ENCODE peak calls at places on chromosomes 7 and 10, in four cellular contexts. M, S, Q and N are unnamed samples.

GRCh38 chr10:92552310-92552709 is 21.6 kb downstream of the IDE start:
- DNase-seq in M (no peak), S (no peak), Q (no peak), N (peak; percentile 51)

GRCh38 chr7:137691566-137691965 is 155.2 kb downstream of the DGKI start:
- DNase-seq in M (no peak), S (no peak), Q (no peak), N (no peak)

GRCh38 chr7:134757938-134758337 is 21.5 kb upstream of the CALD1 start:
- DNase-seq in M (no peak), S (peak; percentile 78), Q (no peak), N (peak; percentile 38)

GRCh38 chr7:1681581-1681980 is 11.5 kb downstream of the ELFN1 start:
- DNase-seq in M (no peak), S (no peak), Q (no peak), N (no peak)

GRCh38 chr7:47648301-47648900 is 66.5 kb upstream of the TNS3 start:
- DNase-seq in M (no peak), S (peak; percentile 85), Q (no peak), N (no peak)

GRCh38 chr7:74042746-74043522 is 15.0 kb downstream of the ELN start:
- DNase-seq in M (no peak), S (no peak), Q (peak; percentile 64), N (peak; percentile 35)

GRCh38 chr10:132541129-132541528 is 3.5 kb downstream of the INPP5A start:
- DNase-seq in M (no peak), S (no peak), Q (no peak), N (no peak)

GRCh38 chr10:43228783-43229207 is 38.1 kb downstream of the RASGEF1A start:
- DNase-seq in M (no peak), S (no peak), Q (peak; percentile 3), N (peak; percentile 77)

GRCh38 chr10:29096303-29096824 is 192.5 kb upstream of the LYZL1 start:
- DNase-seq in M (no peak), S (no peak), Q (no peak), N (no peak)

GRCh38 chr10:4130685-4131084 is 345.7 kb upstream of the KLF6 start:
- DNase-seq in M (no peak), S (no peak), Q (no peak), N (no peak)

GRCh38 chr10:87092861-87093460 is 1.7 kb downstream of the GLUD1 start:
- DNase-seq in M (no peak), S (peak; percentile 28), Q (no peak), N (no peak)

GRCh38 chr10:49368256-49368655 is 27.6 kb downstream of the DRGX start:
- DNase-seq in M (no peak), S (no peak), Q (no peak), N (no peak)

GRCh38 chr10:128263891-128264688 is 137.9 kb upstream of the MKI67 start:
- DNase-seq in M (no peak), S (peak; percentile 25), Q (peak; percentile 78), N (no peak)

GRCh38 chr10:31219321-31219720 is 99.7 kb upstream of the ZEB1 start:
- DNase-seq in M (no peak), S (no peak), Q (no peak), N (no peak)

GRCh38 chr7:29299986-29300609 is 105.5 kb downstream of the CHN2 start:
- DNase-seq in M (no peak), S (no peak), Q (no peak), N (no peak)

GRCh38 chr10:90413196-90413595 is 444.6 kb downstream of the HTR7 start:
- DNase-seq in M (no peak), S (peak; percentile 48), Q (no peak), N (no peak)

GRCh38 chr10:119445935-119446317 is 96.6 kb downstream of the RGS10 start:
- DNase-seq in M (no peak), S (no peak), Q (no peak), N (no peak)

GRCh38 chr10:78594938-78595645 is 473.7 kb upstream of the ZMIZ1 start:
- DNase-seq in M (no peak), S (no peak), Q (no peak), N (no peak)

GRCh38 chr10:132175401-132175800 is 11.3 kb upstream of the DPYSL4 start:
- DNase-seq in M (no peak), S (no peak), Q (no peak), N (no peak)

GRCh38 chr7:102064361-102065025 is 222.2 kb upstream of the SH2B2 start:
- DNase-seq in M (peak; percentile 76), S (peak; percentile 26), Q (peak; percentile 73), N (no peak)

GRCh38 chr7:7911339-7911738 is 57.3 kb upstream of the GLCCI1 start:
- DNase-seq in M (no peak), S (peak; percentile 61), Q (no peak), N (no peak)

GRCh38 chr10:86355571-86356038 is 11.0 kb downstream of the GRID1 start:
- DNase-seq in M (no peak), S (no peak), Q (no peak), N (no peak)

GRCh38 chr7:3482147-3482921 is 181.3 kb downstream of the SDK1 start:
- DNase-seq in M (no peak), S (peak; percentile 35), Q (peak; percentile 12), N (peak; percentile 47)

GRCh38 chr10:113496124-113496523 is 56.7 kb upstream of the HABP2 start:
- DNase-seq in M (no peak), S (no peak), Q (no peak), N (no peak)
- H3K4me1 ChIP-seq in M (no peaks in the 10 kb centered on the region), S (no peaks in the 10 kb centered on the region), Q (no peaks in the 10 kb centered on the region), N (no peaks in the 10 kb centered on the region)

GRCh38 chr7:155509725-155510551 is 36.4 kb downstream of the CNPY1 start:
- DNase-seq in M (no peak), S (no peak), Q (no peak), N (no peak)
- H3K4me3 ChIP-seq in M (no peak overlapping the region), S (no peak overlapping the region), Q (no peak overlapping the region), N (no peak overlapping the region)

DNA sequence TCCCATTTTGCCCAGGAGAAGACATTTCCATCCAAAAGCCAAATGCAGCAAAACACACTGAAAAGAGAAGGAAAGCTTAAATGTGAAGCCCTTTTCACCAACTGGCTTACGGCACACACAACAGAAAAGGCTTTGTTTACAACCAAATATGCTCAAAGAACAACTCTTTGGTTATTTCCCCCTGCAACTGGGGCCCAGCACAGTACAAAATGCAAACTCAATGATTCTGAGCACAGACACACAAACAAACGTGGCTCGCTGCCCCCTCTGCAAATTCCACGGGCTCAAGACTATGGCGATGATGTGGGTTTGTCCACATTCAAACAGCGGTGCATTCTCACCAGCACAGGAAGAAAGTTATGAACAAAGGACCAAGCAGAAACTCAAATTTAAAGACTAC is 5.3 kb downstream of the CPXM2 start:
- DNase-seq in M (no peak), S (no peak), Q (no peak), N (peak; percentile 13)
- H3K4me1 ChIP-seq in M (peaks cover 7% of the 10 kb centered on the region), S (no peaks in the 10 kb centered on the region), Q (no peaks in the 10 kb centered on the region), N (no peaks in the 10 kb centered on the region)

GRCh38 chr10:125231813-125232475 is 71.6 kb upstream of the CTBP2 start:
- DNase-seq in M (no peak), S (no peak), Q (no peak), N (no peak)

GRCh38 chr10:125232841-125233240 is 72.5 kb upstream of the CTBP2 start:
- DNase-seq in M (no peak), S (peak; percentile 43), Q (no peak), N (no peak)

GRCh38 chr10:125230251-125230650 is 69.9 kb upstream of the CTBP2 start:
- DNase-seq in M (no peak), S (peak; percentile 54), Q (no peak), N (no peak)

GRCh38 chr10:125227546-125227945 is 67.2 kb upstream of the CTBP2 start:
- DNase-seq in M (no peak), S (no peak), Q (no peak), N (no peak)

GRCh38 chr10:125231116-125231812 is 70.9 kb upstream of the CTBP2 start:
- DNase-seq in M (peak; percentile 92), S (peak; percentile 98), Q (no peak), N (peak; percentile 98)
- H3K4me3 ChIP-seq in M (no peak overlapping the region), S (no peak overlapping the region), Q (no peak overlapping the region), N (peak overlapping the region; percentile 5)

DNA sequence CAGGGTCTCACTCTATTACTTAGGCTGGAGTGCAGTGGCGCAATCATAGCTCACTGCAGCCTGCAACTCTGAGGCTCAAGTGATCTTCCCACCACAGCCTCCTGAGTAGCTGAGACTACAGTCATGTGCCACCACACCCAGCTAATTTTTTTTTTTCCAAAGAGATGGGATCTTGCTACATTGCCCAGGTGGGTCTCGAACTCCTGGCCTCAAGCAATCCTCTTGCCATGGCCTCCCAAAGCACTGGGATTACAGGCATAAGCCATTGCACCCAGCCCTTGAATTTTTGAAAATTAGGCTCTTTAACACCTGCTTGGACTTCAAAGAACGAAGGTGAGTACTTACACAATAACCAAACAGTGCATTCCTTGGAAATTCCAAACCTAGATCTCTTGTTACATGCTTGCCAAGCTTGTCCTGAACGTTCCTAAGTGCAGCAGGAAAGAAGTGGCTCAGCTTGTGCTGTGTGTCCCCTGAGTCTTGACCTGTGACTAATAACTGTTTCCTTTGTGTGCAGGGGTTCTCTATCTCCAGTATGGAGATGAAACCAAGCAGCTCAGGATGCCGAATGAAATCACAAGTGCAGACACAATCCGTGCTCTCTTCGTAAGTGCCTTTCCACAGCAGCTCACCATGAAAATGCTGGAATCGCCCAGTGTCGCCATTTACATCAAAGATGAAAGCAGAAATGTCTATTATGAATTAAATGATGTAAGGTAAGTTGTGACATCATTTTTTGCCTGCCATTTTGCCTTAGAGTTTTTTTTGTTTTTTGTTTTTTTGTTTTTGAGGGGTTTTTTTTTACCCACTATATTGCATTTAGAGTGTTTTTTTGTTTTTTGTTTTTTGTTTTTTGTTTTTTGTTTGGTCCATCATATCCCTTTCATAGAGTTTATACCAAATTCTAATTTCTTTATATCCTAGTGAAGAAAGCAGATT is 223.8 kb downstream of the KIAA1217 start:
- DNase-seq in M (no peak), S (peak; percentile 24), Q (no peak), N (peak; percentile 6)
- H3K4me1 ChIP-seq in M (peaks cover 18% of the 10 kb centered on the region), S (peaks cover 3% of the 10 kb centered on the region), Q (no peaks in the 10 kb centered on the region), N (peaks cover 21% of the 10 kb centered on the region)

DNA sequence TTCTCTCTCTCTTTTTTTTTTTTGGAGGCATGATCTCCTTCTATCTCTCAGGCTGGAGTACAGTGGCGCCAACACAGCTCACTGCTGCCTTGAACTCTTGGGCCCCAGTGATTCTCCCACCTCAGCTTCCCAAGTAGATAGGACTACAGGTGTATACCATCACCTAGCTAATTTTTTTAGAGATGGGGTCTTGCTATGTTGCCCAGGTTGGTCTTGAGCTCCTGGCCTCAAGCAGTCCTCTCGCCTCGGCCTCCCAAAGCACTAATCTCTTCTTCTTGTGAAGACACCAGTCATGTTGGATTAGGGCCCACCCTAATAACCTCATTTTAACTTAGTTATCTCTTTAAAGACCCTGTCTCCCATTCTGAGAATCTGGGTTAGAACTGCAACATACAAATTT is 45.6 kb downstream of the LRMDA start:
- DNase-seq in M (no peak), S (no peak), Q (no peak), N (no peak)
- H3K4me3 ChIP-seq in M (no peak overlapping the region), S (no peak overlapping the region), Q (no peak overlapping the region), N (no peak overlapping the region)

GRCh38 chr10:102401735-102402511 is 6.4 kb downstream of the NFKB2 start:
- DNase-seq in M (peak; percentile 95), S (peak; percentile 50), Q (peak; percentile 42), N (peak; percentile 86)
- H3K4me1 ChIP-seq in M (peaks cover 12% of the 10 kb centered on the region), S (peaks cover 11% of the 10 kb centered on the region), Q (peaks cover 3% of the 10 kb centered on the region), N (peaks cover 5% of the 10 kb centered on the region)